ENCODE peak calls at places on chromosomes 5 and 9, in seven cellular contexts. W, Q, P, C, G, H and L are unnamed samples.

GRCh38 chr5:34905564-34905963 is 9.7 kb downstream of the RAD1 start:
- DNase-seq in W (no peak), Q (no peak), P (no peak), C (no peak), G (no peak), H (no peak), L (no peak)

GRCh38 chr5:115979628-115980041 is 17.4 kb downstream of the LVRN start:
- DNase-seq in W (no peak), Q (no peak), P (no peak), C (no peak), G (no peak), H (no peak), L (no peak)

GRCh38 chr9:81874926-81875325 is 53.3 kb upstream of the SPATA31D4 start:
- DNase-seq in W (no peak), Q (no peak), P (peak), C (no peak), G (peak), H (no peak), L (no peak)

GRCh38 chr5:37412515-37412914 is 33.4 kb downstream of the WDR70 start:
- DNase-seq in W (no peak), Q (no peak), P (no peak), C (no peak), G (no peak), H (no peak), L (no peak)

GRCh38 chr5:107296572-107296971 is 374.2 kb downstream of the EFNA5 start:
- DNase-seq in W (no peak), Q (no peak), P (no peak), C (no peak), G (no peak), H (no peak), L (no peak)

GRCh38 chr5:93674138-93674537 is 67.3 kb downstream of the POU5F2 start:
- DNase-seq in W (no peak), Q (no peak), P (no peak), C (no peak), G (no peak), H (no peak), L (no peak)

GRCh38 chr9:123482295-123482970 is 126.4 kb downstream of the CRB2 start:
- DNase-seq in W (no peak), Q (peak), P (no peak), C (no peak), G (no peak), H (no peak), L (no peak)

GRCh38 chr5:64214152-64214551 is 48.5 kb downstream of the RNF180 start:
- DNase-seq in W (no peak), Q (no peak), P (no peak), C (no peak), G (no peak), H (no peak), L (no peak)

GRCh38 chr9:81462759-81463158 is 226.6 kb downstream of the TLE1 start:
- DNase-seq in W (no peak), Q (no peak), P (no peak), C (no peak), G (no peak), H (no peak), L (no peak)

GRCh38 chr5:86878250-86878649 is 260.5 kb downstream of the COX7C start:
- DNase-seq in W (no peak), Q (no peak), P (no peak), C (no peak), G (no peak), H (no peak), L (no peak)

GRCh38 chr5:171543486-171543885 is 124.0 kb downstream of the FGF18 start:
- DNase-seq in W (no peak), Q (no peak), P (no peak), C (no peak), G (no peak), H (no peak), L (no peak)

GRCh38 chr5:143110591-143110990 is 292.9 kb downstream of the NR3C1 start:
- DNase-seq in W (no peak), Q (no peak), P (no peak), C (no peak), G (no peak), H (no peak), L (no peak)

GRCh38 chr5:40914835-40915234 is 5.5 kb downstream of the C7 start:
- DNase-seq in W (no peak), Q (no peak), P (no peak), C (no peak), G (no peak), H (no peak), L (peak)

GRCh38 chr5:13591621-13592020 is 352.9 kb downstream of the DNAH5 start:
- DNase-seq in W (no peak), Q (no peak), P (peak), C (no peak), G (no peak), H (no peak), L (peak)

GRCh38 chr9:109098221-109098959 is 21.4 kb downstream of the TMEM245 start:
- DNase-seq in W (no peak), Q (no peak), P (peak), C (no peak), G (peak), H (peak), L (no peak)
- TF ChIP-seq CTCF in W (no peak), Q (no peak), P (peak), C (no peak), G (peak), H (no peak), L (peak)

GRCh38 chr5:36214434-36214833 is 27.3 kb downstream of the NADK2 start:
- DNase-seq in W (no peak), Q (no peak), P (no peak), C (no peak), G (no peak), H (no peak), L (no peak)
- TF ChIP-seq CTCF in W (peak), Q (no peak), P (peak), C (no peak), G (peak), H (no peak), L (no peak)

DNA sequence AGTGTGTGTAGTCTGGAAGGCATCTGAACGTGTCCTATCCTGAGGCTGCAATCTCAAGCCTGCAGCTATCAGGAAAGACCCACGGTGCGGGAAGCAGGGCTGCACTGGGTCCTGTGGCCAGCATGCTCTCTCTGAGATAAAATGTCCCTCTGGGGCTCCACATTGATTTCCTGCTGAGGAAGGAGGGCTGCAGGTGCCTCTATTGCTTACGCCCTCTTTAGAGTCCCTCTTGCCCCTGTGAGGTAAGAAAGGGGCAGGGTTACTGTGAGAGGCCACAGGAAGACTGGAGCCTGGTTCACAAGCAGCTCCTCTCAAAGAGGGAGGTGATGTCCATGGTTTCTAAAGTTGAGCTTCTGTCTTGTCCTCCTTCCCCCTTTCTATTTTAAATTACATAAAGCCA is 299.9 kb upstream of the RFX3 start:
- DNase-seq in W (no peak), Q (no peak), P (no peak), C (peak), G (no peak), H (peak), L (no peak)
- TF ChIP-seq CTCF in W (no peak), Q (no peak), P (no peak), C (no peak), G (no peak), H (no peak), L (no peak)

GRCh38 chr9:69527454-69527853 is 144.7 kb downstream of the APBA1 start:
- DNase-seq in W (no peak), Q (no peak), P (no peak), C (no peak), G (no peak), H (no peak), L (no peak)
- TF ChIP-seq CTCF in W (no peak), Q (no peak), P (no peak), C (no peak), G (no peak), H (no peak), L (no peak)

DNA sequence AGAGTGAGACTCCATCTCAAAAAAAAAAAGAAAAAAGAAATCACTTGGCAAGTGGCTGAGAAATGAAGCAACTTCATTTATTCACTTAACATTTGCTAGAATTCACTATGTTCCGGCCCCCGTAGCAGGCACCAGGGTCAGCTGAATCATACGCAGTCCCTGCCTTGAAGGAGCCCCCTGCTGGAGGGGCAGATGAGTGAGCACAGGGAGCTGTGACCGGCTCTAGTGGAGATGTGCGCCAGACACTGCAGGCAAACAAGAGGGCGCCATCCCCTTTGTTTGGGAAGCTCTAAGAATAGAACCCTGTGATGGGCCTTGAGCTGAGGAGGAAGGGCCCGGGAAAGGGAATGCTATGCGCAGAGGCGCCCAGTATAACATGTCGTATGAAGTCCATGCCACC is 20.2 kb upstream of the RPL26L1 start:
- DNase-seq in W (no peak), Q (peak), P (peak), C (peak), G (no peak), H (peak), L (no peak)
- TF ChIP-seq CTCF in W (no peak), Q (no peak), P (peak), C (peak), G (peak), H (peak), L (peak)

GRCh38 chr9:133604856-133605255 is 4.3 kb downstream of the FAM163B start:
- DNase-seq in W (no peak), Q (no peak), P (no peak), C (no peak), G (no peak), H (no peak), L (no peak)
- TF ChIP-seq CTCF in W (no peak), Q (no peak), P (no peak), C (no peak), G (no peak), H (no peak), L (no peak)